ENCODE peak calls at places on chromosomes 4 and X, in four cellular contexts. One of them, this sample, is unnamed.

GRCh38 chr4:3257691-3258482 is 8.9 kb downstream of the MSANTD1 start:
- DNase-seq in A549: no peak
- DNase-seq in PC-3: peak
- DNase-seq in bronchial epithelial cell: peak
- DNase-seq in this sample: peak

GRCh38 chrX:37330642-37331041 is 18.5 kb upstream of the PRRG1 start:
- DNase-seq in A549: no peak
- DNase-seq in PC-3: no peak
- DNase-seq in bronchial epithelial cell: no peak
- DNase-seq in this sample: no peak

GRCh38 chr4:1663549-1663948 is 20.6 kb downstream of the FAM53A start:
- DNase-seq in bronchial epithelial cell: no peak
- DNase-seq in PC-3: no peak
- DNase-seq in A549: no peak
- DNase-seq in this sample: no peak

GRCh38 chr4:112510468-112511293 is 5.3 kb downstream of the NEUROG2 start:
- DNase-seq in PC-3: no peak
- DNase-seq in bronchial epithelial cell: no peak
- DNase-seq in A549: no peak
- DNase-seq in this sample: no peak

GRCh38 chr4:118034061-118034785 is at the start of gene NDST3:
- DNase-seq in bronchial epithelial cell: peak
- DNase-seq in A549: peak
- DNase-seq in PC-3: peak
- DNase-seq in this sample: peak

GRCh38 chrX:145533534-145533933 is 284.1 kb upstream of the SLITRK2 start:
- DNase-seq in A549: no peak
- DNase-seq in PC-3: no peak
- DNase-seq in bronchial epithelial cell: no peak
- DNase-seq in this sample: no peak

GRCh38 chrX:20742106-20742505 is 475.4 kb upstream of the RPS6KA3 start:
- DNase-seq in PC-3: peak
- DNase-seq in A549: no peak
- DNase-seq in bronchial epithelial cell: no peak
- DNase-seq in this sample: no peak

GRCh38 chr4:38615847-38616246 is 48.2 kb upstream of the KLF3 start:
- DNase-seq in bronchial epithelial cell: peak
- DNase-seq in PC-3: peak
- DNase-seq in A549: no peak
- DNase-seq in this sample: no peak

GRCh38 chrX:2351999-2352995 is 148.5 kb downstream of the DHRSX start:
- DNase-seq in PC-3: peak
- DNase-seq in bronchial epithelial cell: peak
- DNase-seq in A549: peak
- DNase-seq in this sample: no peak

GRCh38 chrX:81202413-81202794 is 502 bp downstream of the SH3BGRL start:
- DNase-seq in A549: no peak
- DNase-seq in PC-3: no peak
- DNase-seq in bronchial epithelial cell: peak
- DNase-seq in this sample: no peak

GRCh38 chr4:150476776-150477175 is 105.2 kb upstream of the MAB21L2 start:
- DNase-seq in bronchial epithelial cell: peak
- DNase-seq in A549: no peak
- DNase-seq in PC-3: no peak
- DNase-seq in this sample: no peak

GRCh38 chr4:15898902-15899301 is 39.6 kb downstream of the FGFBP1 start:
- DNase-seq in bronchial epithelial cell: peak
- DNase-seq in PC-3: peak
- DNase-seq in A549: no peak
- DNase-seq in this sample: no peak

GRCh38 chr4:7868892-7869471 is 70.7 kb downstream of the AFAP1 start:
- DNase-seq in A549: no peak
- DNase-seq in PC-3: no peak
- DNase-seq in bronchial epithelial cell: no peak
- DNase-seq in this sample: no peak
- TF ChIP-seq CTCF in A549: no peak
- TF ChIP-seq CTCF in PC-3: no peak
- TF ChIP-seq CTCF in bronchial epithelial cell: no peak
- TF ChIP-seq CTCF in this sample: no peak

GRCh38 chrX:132940727-132941162 is 17.7 kb downstream of the HS6ST2 start:
- DNase-seq in bronchial epithelial cell: peak
- DNase-seq in PC-3: peak
- DNase-seq in A549: peak
- DNase-seq in this sample: no peak
- TF ChIP-seq CTCF in bronchial epithelial cell: peak
- TF ChIP-seq CTCF in PC-3: peak
- TF ChIP-seq CTCF in A549: no peak
- TF ChIP-seq CTCF in this sample: no peak

GRCh38 chrX:13936804-13937203 is 92.9 kb downstream of the GEMIN8 start:
- DNase-seq in bronchial epithelial cell: no peak
- DNase-seq in A549: no peak
- DNase-seq in PC-3: no peak
- DNase-seq in this sample: no peak

GRCh38 chrX:13937370-13938052 is 92.2 kb downstream of the GEMIN8 start:
- DNase-seq in A549: no peak
- DNase-seq in bronchial epithelial cell: no peak
- DNase-seq in PC-3: no peak
- DNase-seq in this sample: no peak

GRCh38 chrX:13939741-13940597 is 89.7 kb downstream of the GEMIN8 start:
- DNase-seq in PC-3: no peak
- DNase-seq in A549: no peak
- DNase-seq in bronchial epithelial cell: no peak
- DNase-seq in this sample: no peak

GRCh38 chrX:13938766-13939530 is 90.7 kb downstream of the GEMIN8 start:
- DNase-seq in PC-3: no peak
- DNase-seq in A549: no peak
- DNase-seq in bronchial epithelial cell: no peak
- DNase-seq in this sample: no peak

DNA sequence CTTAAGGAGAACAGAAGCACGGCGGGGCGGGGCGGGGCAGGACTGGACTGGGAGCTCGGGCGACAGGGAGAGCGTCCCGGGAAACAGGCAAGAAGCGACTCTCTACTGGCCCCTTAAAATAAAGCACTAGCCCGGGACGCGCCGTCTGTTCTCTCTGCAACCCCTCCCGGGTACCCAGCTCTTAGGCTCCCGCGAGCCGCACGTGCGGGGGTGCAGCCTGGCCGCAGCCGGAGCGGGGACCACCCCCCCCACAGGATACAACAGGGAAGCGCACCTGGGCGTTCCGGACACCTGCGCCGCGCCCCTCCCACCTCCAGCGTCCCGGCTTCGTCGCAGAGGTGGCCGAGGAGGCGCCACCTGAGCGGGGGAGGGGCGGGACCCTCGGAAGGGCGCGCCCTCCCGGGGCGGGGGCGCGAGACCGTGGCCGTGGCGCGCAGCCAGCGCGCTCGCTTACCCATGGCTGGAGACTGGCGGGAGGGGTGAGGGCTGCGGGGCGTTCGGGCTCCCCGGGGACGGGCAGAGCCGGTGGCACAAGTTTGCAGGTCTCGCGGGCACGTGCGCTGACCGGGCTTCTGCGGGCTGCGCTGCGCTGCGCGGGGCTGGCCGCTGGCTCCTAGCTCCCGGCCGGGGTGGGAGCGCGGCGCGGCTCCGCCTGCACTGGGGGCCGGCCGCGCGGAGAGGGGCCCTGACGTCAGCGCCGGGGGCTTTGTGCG is 91.5 kb downstream of the GEMIN8 start:
- DNase-seq in bronchial epithelial cell: no peak
- DNase-seq in PC-3: peak
- DNase-seq in A549: peak
- DNase-seq in this sample: no peak
- TF ChIP-seq CTCF in bronchial epithelial cell: no peak
- TF ChIP-seq CTCF in PC-3: no peak
- TF ChIP-seq CTCF in A549: no peak
- TF ChIP-seq CTCF in this sample: no peak

GRCh38 chr4:103482471-103482870 is 237.3 kb downstream of the TACR3 start:
- DNase-seq in A549: no peak
- DNase-seq in PC-3: no peak
- DNase-seq in bronchial epithelial cell: no peak
- DNase-seq in this sample: no peak

GRCh38 chr4:103478210-103478609 is 241.6 kb downstream of the TACR3 start:
- DNase-seq in A549: no peak
- DNase-seq in PC-3: no peak
- DNase-seq in bronchial epithelial cell: no peak
- DNase-seq in this sample: no peak

GRCh38 chr4:103484521-103484920 is 235.3 kb downstream of the TACR3 start:
- DNase-seq in A549: no peak
- DNase-seq in PC-3: no peak
- DNase-seq in bronchial epithelial cell: no peak
- DNase-seq in this sample: no peak

GRCh38 chr4:103482893-103483292 is 236.9 kb downstream of the TACR3 start:
- DNase-seq in PC-3: no peak
- DNase-seq in bronchial epithelial cell: no peak
- DNase-seq in A549: no peak
- DNase-seq in this sample: no peak

GRCh38 chr4:103478729-103479128 is 241.1 kb downstream of the TACR3 start:
- DNase-seq in PC-3: peak
- DNase-seq in A549: no peak
- DNase-seq in bronchial epithelial cell: no peak
- DNase-seq in this sample: no peak
- TF ChIP-seq CTCF in PC-3: peak
- TF ChIP-seq CTCF in A549: no peak
- TF ChIP-seq CTCF in bronchial epithelial cell: no peak
- TF ChIP-seq CTCF in this sample: no peak